ENCODE peak calls at places on chromosome 20, in ten cellular contexts. One of them, this sample, is unnamed.

GRCh38 chr20:46148313-46149213 is 30.4 kb downstream of the CD40 start:
- DNase-seq in lower lobe of right lung: no peak
- DNase-seq in body of pancreas: no peak
- DNase-seq in adrenal gland: no peak
- DNase-seq in IMR-90: no peak
- DNase-seq in A549: no peak
- DNase-seq in BE2C: peak; percentile 50
- DNase-seq in mucosa of descending colon: no peak
- DNase-seq in heart right ventricle: no peak
- DNase-seq in H9: no peak
- DNase-seq in this sample: no peak

GRCh38 chr20:58515240-58516212 is at the start of gene APCDD1L:
- DNase-seq in body of pancreas: no peak
- DNase-seq in mucosa of descending colon: no peak
- DNase-seq in lower lobe of right lung: no peak
- DNase-seq in adrenal gland: no peak
- DNase-seq in BE2C: no peak
- DNase-seq in A549: no peak
- DNase-seq in IMR-90: peak; percentile 69
- DNase-seq in H9: peak; percentile 74
- DNase-seq in heart right ventricle: no peak
- DNase-seq in this sample: peak; percentile 91

GRCh38 chr20:35295674-35296073 is 3.4 kb upstream of the FAM83C start:
- DNase-seq in IMR-90: no peak
- DNase-seq in heart right ventricle: no peak
- DNase-seq in BE2C: no peak
- DNase-seq in A549: no peak
- DNase-seq in adrenal gland: no peak
- DNase-seq in body of pancreas: no peak
- DNase-seq in H9: no peak
- DNase-seq in mucosa of descending colon: no peak
- DNase-seq in lower lobe of right lung: no peak
- DNase-seq in this sample: no peak

GRCh38 chr20:17995967-17996819 is 27.4 kb downstream of the MGME1 start:
- DNase-seq in adrenal gland: peak; percentile 43
- DNase-seq in A549: peak; percentile 58
- DNase-seq in heart right ventricle: peak; percentile 46
- DNase-seq in H9: no peak
- DNase-seq in lower lobe of right lung: no peak
- DNase-seq in IMR-90: peak; percentile 74
- DNase-seq in BE2C: peak; percentile 33
- DNase-seq in mucosa of descending colon: no peak
- DNase-seq in body of pancreas: peak; percentile 55
- DNase-seq in this sample: no peak

GRCh38 chr20:45489083-45489531 is 19.6 kb downstream of the WFDC2 start:
- DNase-seq in IMR-90: no peak
- DNase-seq in H9: no peak
- DNase-seq in BE2C: no peak
- DNase-seq in lower lobe of right lung: no peak
- DNase-seq in A549: no peak
- DNase-seq in adrenal gland: no peak
- DNase-seq in heart right ventricle: no peak
- DNase-seq in mucosa of descending colon: no peak
- DNase-seq in body of pancreas: no peak
- DNase-seq in this sample: peak; percentile 70

GRCh38 chr20:19628570-19629134 is 129.4 kb upstream of the RIN2 start:
- DNase-seq in heart right ventricle: peak; percentile 50
- DNase-seq in mucosa of descending colon: no peak
- DNase-seq in BE2C: peak; percentile 70
- DNase-seq in adrenal gland: peak; percentile 84
- DNase-seq in H9: peak; percentile 80
- DNase-seq in lower lobe of right lung: no peak
- DNase-seq in A549: peak; percentile 80
- DNase-seq in body of pancreas: peak; percentile 72
- DNase-seq in IMR-90: peak; percentile 66
- DNase-seq in this sample: no peak

GRCh38 chr20:62367483-62368302 is 581 bp upstream of the LAMA5 start:
- DNase-seq in IMR-90: no peak
- DNase-seq in H9: peak; percentile 74
- DNase-seq in heart right ventricle: no peak
- DNase-seq in adrenal gland: peak; percentile 67
- DNase-seq in A549: peak; percentile 71
- DNase-seq in mucosa of descending colon: no peak
- DNase-seq in BE2C: peak; percentile 74
- DNase-seq in lower lobe of right lung: no peak
- DNase-seq in body of pancreas: no peak
- DNase-seq in this sample: peak; percentile 93

GRCh38 chr20:59747671-59748515 is 143.6 kb downstream of the PHACTR3 start:
- DNase-seq in adrenal gland: no peak
- DNase-seq in body of pancreas: no peak
- DNase-seq in BE2C: no peak
- DNase-seq in lower lobe of right lung: no peak
- DNase-seq in A549: no peak
- DNase-seq in H9: no peak
- DNase-seq in IMR-90: no peak
- DNase-seq in heart right ventricle: no peak
- DNase-seq in mucosa of descending colon: no peak
- DNase-seq in this sample: no peak

GRCh38 chr20:59923514-59923913 is 9.9 kb downstream of the SYCP2 start:
- DNase-seq in adrenal gland: no peak
- DNase-seq in BE2C: no peak
- DNase-seq in heart right ventricle: no peak
- DNase-seq in IMR-90: no peak
- DNase-seq in lower lobe of right lung: no peak
- DNase-seq in H9: no peak
- DNase-seq in A549: no peak
- DNase-seq in mucosa of descending colon: no peak
- DNase-seq in body of pancreas: no peak
- DNase-seq in this sample: no peak

GRCh38 chr20:62739067-62739466 is 30.4 kb downstream of the NTSR1 start:
- DNase-seq in adrenal gland: no peak
- DNase-seq in A549: no peak
- DNase-seq in lower lobe of right lung: no peak
- DNase-seq in body of pancreas: no peak
- DNase-seq in BE2C: no peak
- DNase-seq in IMR-90: no peak
- DNase-seq in H9: no peak
- DNase-seq in heart right ventricle: no peak
- DNase-seq in mucosa of descending colon: no peak
- DNase-seq in this sample: peak; percentile 83

GRCh38 chr20:53984354-53984753 is 86.0 kb downstream of the BCAS1 start:
- DNase-seq in body of pancreas: no peak
- DNase-seq in A549: no peak
- DNase-seq in BE2C: no peak
- DNase-seq in adrenal gland: no peak
- DNase-seq in IMR-90: no peak
- DNase-seq in lower lobe of right lung: no peak
- DNase-seq in heart right ventricle: no peak
- DNase-seq in mucosa of descending colon: no peak
- DNase-seq in H9: no peak
- DNase-seq in this sample: no peak

GRCh38 chr20:18400460-18400859 is 66.4 kb downstream of the DZANK1 start:
- DNase-seq in mucosa of descending colon: no peak
- DNase-seq in body of pancreas: no peak
- DNase-seq in A549: no peak
- DNase-seq in H9: no peak
- DNase-seq in IMR-90: no peak
- DNase-seq in BE2C: no peak
- DNase-seq in lower lobe of right lung: no peak
- DNase-seq in heart right ventricle: no peak
- DNase-seq in adrenal gland: no peak
- DNase-seq in this sample: no peak

GRCh38 chr20:40773376-40773775 is 84.3 kb upstream of the MAFB start:
- DNase-seq in body of pancreas: no peak
- DNase-seq in lower lobe of right lung: no peak
- DNase-seq in BE2C: no peak
- DNase-seq in IMR-90: no peak
- DNase-seq in mucosa of descending colon: no peak
- DNase-seq in H9: no peak
- DNase-seq in heart right ventricle: no peak
- DNase-seq in A549: no peak
- DNase-seq in adrenal gland: no peak
- DNase-seq in this sample: no peak

GRCh38 chr20:50057409-50058053 is 55.4 kb downstream of the UBE2V1 start:
- DNase-seq in lower lobe of right lung: no peak
- DNase-seq in H9: no peak
- DNase-seq in body of pancreas: no peak
- DNase-seq in A549: no peak
- DNase-seq in mucosa of descending colon: no peak
- DNase-seq in IMR-90: no peak
- DNase-seq in BE2C: peak; percentile 41
- DNase-seq in heart right ventricle: no peak
- DNase-seq in adrenal gland: no peak
- DNase-seq in this sample: no peak

GRCh38 chr20:46541229-46541935 is 9.1 kb downstream of the OCSTAMP start:
- DNase-seq in IMR-90: no peak
- DNase-seq in heart right ventricle: no peak
- DNase-seq in lower lobe of right lung: no peak
- DNase-seq in adrenal gland: no peak
- DNase-seq in H9: peak; percentile 45
- DNase-seq in A549: no peak
- DNase-seq in body of pancreas: no peak
- DNase-seq in mucosa of descending colon: no peak
- DNase-seq in BE2C: no peak
- DNase-seq in this sample: no peak

DNA sequence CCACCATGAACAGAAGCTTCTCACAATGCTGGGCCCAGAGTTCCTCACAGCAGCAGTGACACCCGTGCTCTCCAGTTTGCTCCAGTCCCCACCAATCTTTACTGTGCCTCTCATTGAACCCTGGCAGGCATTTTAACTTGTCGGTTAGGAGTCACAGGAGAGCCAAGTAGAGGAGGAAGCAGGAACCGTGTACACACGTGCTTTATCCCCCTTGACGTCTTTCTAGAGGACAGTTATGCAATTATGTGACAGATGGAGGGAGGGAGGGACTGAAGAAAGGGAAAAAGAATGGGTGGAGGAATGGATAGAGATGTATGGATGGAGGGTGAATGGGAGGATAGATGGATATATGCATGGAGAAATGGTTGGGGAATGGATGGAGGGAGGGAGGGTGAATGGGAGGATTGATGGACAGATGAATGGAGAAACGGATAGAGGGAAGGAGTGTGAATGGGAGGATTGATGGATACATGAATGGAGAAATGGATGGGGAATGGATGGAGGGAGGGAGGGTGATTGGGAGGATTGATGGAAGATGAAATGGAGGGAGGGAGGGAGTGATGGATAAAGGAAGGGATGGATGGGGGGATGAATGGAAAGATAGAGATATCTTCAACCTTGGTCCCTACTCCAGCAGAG is 26.0 kb downstream of the RBM38 start:
- DNase-seq in mucosa of descending colon: no peak
- DNase-seq in A549: no peak
- DNase-seq in H9: no peak
- DNase-seq in heart right ventricle: no peak
- DNase-seq in body of pancreas: no peak
- DNase-seq in adrenal gland: no peak
- DNase-seq in IMR-90: no peak
- DNase-seq in BE2C: no peak
- DNase-seq in lower lobe of right lung: no peak
- DNase-seq in this sample: no peak
- H3K4me1 ChIP-seq in mucosa of descending colon: no peaks in the 10 kb centered on the region
- H3K4me1 ChIP-seq in A549: peaks cover 9% of the 10 kb centered on the region
- H3K4me1 ChIP-seq in H9: no peaks in the 10 kb centered on the region
- H3K4me1 ChIP-seq in heart right ventricle: no peaks in the 10 kb centered on the region
- H3K4me1 ChIP-seq in body of pancreas: no peaks in the 10 kb centered on the region
- H3K4me1 ChIP-seq in adrenal gland: no peaks in the 10 kb centered on the region
- H3K4me1 ChIP-seq in IMR-90: peaks cover 5% of the 10 kb centered on the region
- H3K4me1 ChIP-seq in BE2C: no peaks in the 10 kb centered on the region
- H3K4me1 ChIP-seq in lower lobe of right lung: no peaks in the 10 kb centered on the region
- H3K4me1 ChIP-seq in this sample: no peaks in the 10 kb centered on the region

DNA sequence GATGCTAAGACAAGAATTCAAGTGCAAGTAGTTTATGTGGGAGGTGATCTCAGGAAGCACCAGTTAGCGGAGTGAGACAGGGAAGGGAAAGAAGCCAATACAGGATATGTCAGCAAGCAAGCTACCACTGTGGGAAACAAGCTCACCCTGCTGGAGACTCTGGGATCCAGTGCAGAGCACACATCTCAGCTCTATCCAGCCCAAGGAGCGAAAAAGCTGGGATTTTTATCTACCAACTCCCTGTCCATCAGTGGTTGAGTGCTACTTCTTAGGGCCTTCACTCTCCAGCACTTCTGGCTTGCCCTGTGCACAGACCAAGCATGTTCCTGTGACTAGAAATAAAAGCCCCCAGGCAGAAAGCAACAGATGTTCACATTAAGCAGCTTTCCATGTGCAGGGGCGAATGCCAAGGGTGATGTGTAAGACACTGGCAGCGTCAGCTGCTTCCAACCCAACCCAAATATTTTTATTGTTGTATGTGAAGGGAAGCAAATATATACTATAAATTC is 10.8 kb upstream of the RNF24 start:
- DNase-seq in BE2C: peak; percentile 41
- DNase-seq in H9: peak; percentile 52
- DNase-seq in lower lobe of right lung: no peak
- DNase-seq in A549: no peak
- DNase-seq in heart right ventricle: peak; percentile 47
- DNase-seq in IMR-90: peak; percentile 88
- DNase-seq in body of pancreas: no peak
- DNase-seq in adrenal gland: no peak
- DNase-seq in mucosa of descending colon: no peak
- DNase-seq in this sample: no peak
- TF ChIP-seq CTCF in BE2C: peak; percentile 22
- TF ChIP-seq CTCF in H9: peak; percentile 51
- TF ChIP-seq CTCF in lower lobe of right lung: peak; percentile 24
- TF ChIP-seq CTCF in A549: no peak
- TF ChIP-seq CTCF in heart right ventricle: peak; percentile 35
- TF ChIP-seq CTCF in IMR-90: peak; percentile 52
- TF ChIP-seq CTCF in body of pancreas: no peak
- TF ChIP-seq CTCF in adrenal gland: no peak
- TF ChIP-seq CTCF in mucosa of descending colon: no peak
- TF ChIP-seq CTCF in this sample: peak; percentile 30

GRCh38 chr20:48820649-48820973 is 7.2 kb downstream of the PREX1 start:
- DNase-seq in H9: no peak
- DNase-seq in lower lobe of right lung: no peak
- DNase-seq in mucosa of descending colon: no peak
- DNase-seq in IMR-90: no peak
- DNase-seq in body of pancreas: no peak
- DNase-seq in BE2C: no peak
- DNase-seq in A549: no peak
- DNase-seq in heart right ventricle: no peak
- DNase-seq in adrenal gland: no peak
- DNase-seq in this sample: no peak
- H3K4me1 ChIP-seq in H9: no peaks in the 10 kb centered on the region
- H3K4me1 ChIP-seq in lower lobe of right lung: peaks cover 85% of the 10 kb centered on the region
- H3K4me1 ChIP-seq in mucosa of descending colon: no peaks in the 10 kb centered on the region
- H3K4me1 ChIP-seq in IMR-90: peaks cover 5% of the 10 kb centered on the region
- H3K4me1 ChIP-seq in body of pancreas: no peaks in the 10 kb centered on the region
- H3K4me1 ChIP-seq in BE2C: no peaks in the 10 kb centered on the region
- H3K4me1 ChIP-seq in A549: no peaks in the 10 kb centered on the region
- H3K4me1 ChIP-seq in heart right ventricle: no peaks in the 10 kb centered on the region
- H3K4me1 ChIP-seq in adrenal gland: peaks cover 23% of the 10 kb centered on the region
- H3K4me1 ChIP-seq in this sample: peaks cover 10% of the 10 kb centered on the region

DNA sequence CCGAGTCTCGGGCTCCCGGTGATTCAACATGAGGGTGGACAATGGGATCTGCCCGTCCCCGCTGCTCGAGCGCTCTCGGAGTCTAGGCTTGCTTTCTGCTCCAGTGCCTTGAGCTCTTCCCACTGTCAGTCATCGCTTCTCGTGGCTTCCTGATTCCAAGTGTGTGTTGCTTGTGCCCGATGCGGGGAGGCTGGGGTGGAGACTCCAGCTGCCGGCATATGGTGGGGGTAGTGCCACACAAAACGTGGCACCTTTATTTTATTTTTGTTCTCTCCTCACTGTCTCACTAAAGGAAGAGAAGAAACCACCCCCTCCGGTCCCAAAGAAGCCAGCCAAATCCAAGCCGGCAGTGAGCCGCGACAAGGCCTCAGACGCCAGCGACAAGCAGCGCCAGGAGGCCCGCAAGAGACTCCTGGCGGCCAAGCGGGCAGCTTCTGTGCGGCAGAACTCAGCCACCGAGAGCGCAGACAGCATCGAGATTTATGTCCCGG is 14.8 kb upstream of the MYL9 start:
- DNase-seq in IMR-90: no peak
- DNase-seq in mucosa of descending colon: no peak
- DNase-seq in body of pancreas: no peak
- DNase-seq in lower lobe of right lung: no peak
- DNase-seq in A549: no peak
- DNase-seq in BE2C: no peak
- DNase-seq in heart right ventricle: no peak
- DNase-seq in adrenal gland: peak; percentile 74
- DNase-seq in H9: no peak
- DNase-seq in this sample: no peak
- TF ChIP-seq CTCF in IMR-90: no peak
- TF ChIP-seq CTCF in mucosa of descending colon: no peak
- TF ChIP-seq CTCF in body of pancreas: no peak
- TF ChIP-seq CTCF in lower lobe of right lung: no peak
- TF ChIP-seq CTCF in A549: no peak
- TF ChIP-seq CTCF in BE2C: no peak
- TF ChIP-seq CTCF in heart right ventricle: no peak
- TF ChIP-seq CTCF in adrenal gland: peak; percentile 27
- TF ChIP-seq CTCF in H9: no peak
- TF ChIP-seq CTCF in this sample: no peak